ENCODE peak calls at places on chromosomes 16 and 17, in six cellular contexts. W is HCT116, S is stomach, F is SJSA1, G is K562, E is esophagus squamous epithelium. D is an unnamed sample. For H3K27me3 and H3K4me1, the result is how much of the 10 kb centered on the place peaks cover.

GRCh38 chr17:45019177-45019711 is 32.2 kb downstream of the DCAKD start:
- DNase-seq in W (no peak), S (peak), F (peak), G (peak), E (no peak), D (no peak)

GRCh38 chr17:68701046-68701445 is 99.9 kb upstream of the FAM20A start:
- DNase-seq in W (no peak), S (no peak), F (no peak), G (no peak), E (no peak), D (no peak)

GRCh38 chr17:37770631-37771518 is 26.0 kb upstream of the HNF1B start:
- DNase-seq in W (peak), S (peak), F (peak), G (peak), E (no peak), D (peak)

GRCh38 chr17:65058615-65059014 is 2.1 kb upstream of the GNA13 start:
- DNase-seq in W (no peak), S (peak), F (no peak), G (no peak), E (no peak), D (peak)

GRCh38 chr16:87802670-87803069 is 36.9 kb upstream of the KLHDC4 start:
- DNase-seq in W (no peak), S (no peak), F (no peak), G (no peak), E (no peak), D (no peak)

GRCh38 chr17:77228224-77229215 is 87.8 kb downstream of the SEC14L1 start:
- DNase-seq in W (no peak), S (no peak), F (no peak), G (no peak), E (no peak), D (no peak)

GRCh38 chr17:75020331-75021110 is 8.1 kb downstream of the MRPL58 start:
- DNase-seq in W (no peak), S (no peak), F (no peak), G (no peak), E (no peak), D (no peak)

GRCh38 chr16:87043273-87044030 is 273.7 kb downstream of the C16orf95 start:
- DNase-seq in W (no peak), S (no peak), F (no peak), G (no peak), E (no peak), D (no peak)

GRCh38 chr17:48045270-48046001 is 2.7 kb upstream of the NFE2L1 start:
- DNase-seq in W (no peak), S (no peak), F (no peak), G (peak), E (no peak), D (peak)

GRCh38 chr16:87706278-87707000 is 59.3 kb downstream of the KLHDC4 start:
- DNase-seq in W (no peak), S (no peak), F (no peak), G (no peak), E (no peak), D (no peak)

GRCh38 chr16:1299012-1299867 is 10.2 kb upstream of the UBE2I start:
- DNase-seq in W (no peak), S (peak), F (no peak), G (peak), E (no peak), D (no peak)

GRCh38 chr16:31072540-31073072 is 1.4 kb downstream of the ZNF668 start:
- DNase-seq in W (no peak), S (no peak), F (no peak), G (peak), E (no peak), D (peak)

GRCh38 chr16:80103463-80103862 is 437.3 kb upstream of the DYNLRB2 start:
- DNase-seq in W (no peak), S (no peak), F (no peak), G (no peak), E (no peak), D (peak)

GRCh38 chr17:68184816-68185436 is 62.9 kb upstream of the AMZ2 start:
- DNase-seq in W (no peak), S (no peak), F (no peak), G (no peak), E (no peak), D (no peak)

GRCh38 chr17:50830994-50831393 is 4.4 kb upstream of the WFIKKN2 start:
- DNase-seq in W (no peak), S (no peak), F (no peak), G (no peak), E (no peak), D (no peak)

GRCh38 chr17:29711588-29712385 is 89.1 kb upstream of the CORO6 start:
- DNase-seq in W (no peak), S (no peak), F (no peak), G (no peak), E (no peak), D (no peak)

GRCh38 chr17:46764709-46765401 is 53.6 kb downstream of the WNT3 start:
- DNase-seq in W (no peak), S (peak), F (peak), G (peak), E (no peak), D (peak)

GRCh38 chr16:85562102-85562786 is 50.9 kb upstream of the GSE1 start:
- DNase-seq in W (no peak), S (no peak), F (no peak), G (no peak), E (no peak), D (no peak)

GRCh38 chr17:68035131-68035522 is 408 bp upstream of the KPNA2 start:
- DNase-seq in W (no peak), S (peak), F (no peak), G (no peak), E (peak), D (no peak)

GRCh38 chr17:74742153-74742515 is 5.1 kb downstream of the RAB37 start:
- DNase-seq in W (no peak), S (no peak), F (peak), G (no peak), E (no peak), D (no peak)

GRCh38 chr17:38637951-38638350 is 32.2 kb upstream of the SRCIN1 start:
- DNase-seq in W (no peak), S (no peak), F (no peak), G (no peak), E (no peak), D (no peak)

GRCh38 chr17:7262192-7263070 is at the start of gene CLDN7:
- DNase-seq in W (peak), S (peak), F (no peak), G (no peak), E (no peak), D (no peak)

GRCh38 chr17:7263071-7263800 is 958 bp upstream of the CLDN7 start:
- DNase-seq in W (peak), S (no peak), F (no peak), G (peak), E (no peak), D (no peak)

GRCh38 chr17:7260151-7260550 is 2.1 kb downstream of the CLDN7 start:
- DNase-seq in W (no peak), S (no peak), F (no peak), G (no peak), E (no peak), D (no peak)

GRCh38 chr17:7260601-7261376 is 1.5 kb downstream of the CLDN7 start:
- DNase-seq in W (no peak), S (peak), F (no peak), G (no peak), E (no peak), D (no peak)

GRCh38 chr17:7261377-7262191 is 694 bp downstream of the CLDN7 start:
- DNase-seq in W (no peak), S (no peak), F (no peak), G (no peak), E (no peak), D (no peak)
- H3K27ac ChIP-seq in W (peak), S (peak), F (no peak), G (no peak), E (peak), D (peak)

GRCh38 chr16:27441276-27441675 is 39.3 kb downstream of the IL21R start:
- DNase-seq in W (no peak), S (no peak), F (no peak), G (no peak), E (no peak), D (no peak)
- H3K27me3 ChIP-seq in W (under half), S (under half), F (under half), G (under half), E (under half), D (under half)

DNA sequence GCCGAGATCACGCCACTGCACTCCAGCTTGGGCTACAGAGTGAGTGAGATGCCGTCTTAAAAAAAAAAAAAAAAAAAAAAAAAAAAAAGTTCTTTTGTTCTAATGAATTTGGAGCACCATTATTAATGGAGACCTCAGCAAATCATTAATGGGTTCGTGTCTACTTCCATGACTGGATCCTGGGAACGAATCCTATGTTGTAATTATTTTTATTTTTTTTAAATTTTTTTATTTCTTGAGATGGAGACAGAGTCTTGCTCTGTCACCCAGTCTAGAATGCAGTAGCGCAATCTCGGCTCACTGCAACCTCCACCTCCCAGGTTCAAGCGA is 30.7 kb downstream of the SPOP start:
- DNase-seq in W (no peak), S (no peak), F (no peak), G (no peak), E (no peak), D (no peak)
- H3K4me1 ChIP-seq in W (under half), S (under half), F (under half), G (under half), E (under half), D (under half)

DNA sequence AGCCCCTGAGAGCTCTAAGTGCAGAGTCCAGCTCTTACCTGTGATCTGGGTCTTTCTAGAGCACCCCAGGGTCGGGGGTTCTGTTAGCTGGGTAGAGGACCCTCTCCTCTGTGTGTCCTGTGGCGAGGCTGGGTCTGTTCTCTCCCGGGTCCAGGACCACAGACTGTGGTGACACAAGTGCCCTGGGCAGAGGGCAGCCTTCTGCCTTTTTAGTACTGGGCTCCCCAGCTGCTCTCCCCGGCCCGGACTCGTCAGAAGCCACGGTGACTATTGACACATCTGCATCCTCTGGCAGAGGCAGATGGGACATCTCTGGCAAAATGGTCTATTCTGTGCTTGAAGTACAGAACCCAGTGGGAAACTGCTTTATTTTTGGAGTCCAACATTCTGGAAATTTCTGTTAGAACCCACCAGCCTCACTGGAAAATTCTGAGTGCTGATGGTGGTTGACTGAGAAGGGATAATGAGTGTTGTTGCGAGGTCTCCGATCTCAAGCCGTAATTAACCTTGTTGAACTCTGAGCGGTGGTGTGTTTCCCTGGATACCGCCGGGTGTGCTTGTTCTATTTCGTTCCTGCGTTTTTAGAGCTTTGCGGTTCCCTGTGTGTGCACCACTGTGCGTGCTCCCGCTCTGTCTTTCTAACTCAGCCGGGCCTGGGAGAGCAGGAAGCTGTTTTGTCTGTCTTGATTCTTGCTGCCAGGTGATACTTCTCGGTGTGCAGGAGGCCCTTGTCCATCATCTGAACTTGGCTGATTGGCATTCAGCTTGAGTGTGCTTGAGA is 26.0 kb upstream of the NUDT16L1 start:
- DNase-seq in W (no peak), S (no peak), F (no peak), G (no peak), E (no peak), D (no peak)
- H3K27ac ChIP-seq in W (no peak), S (no peak), F (no peak), G (no peak), E (no peak), D (no peak)

GRCh38 chr16:84278968-84279367 is 15.7 kb upstream of the WFDC1 start:
- DNase-seq in W (no peak), S (no peak), F (no peak), G (no peak), E (no peak), D (no peak)
- H3K27me3 ChIP-seq in W (under half), S (under half), F (under half), G (half or more), E (under half), D (under half)

GRCh38 chr16:55012793-55013192 is 82.1 kb downstream of the IRX5 start:
- DNase-seq in W (no peak), S (no peak), F (no peak), G (no peak), E (no peak), D (no peak)
- H3K4me1 ChIP-seq in W (under half), S (under half), F (under half), G (under half), E (under half), D (under half)

DNA sequence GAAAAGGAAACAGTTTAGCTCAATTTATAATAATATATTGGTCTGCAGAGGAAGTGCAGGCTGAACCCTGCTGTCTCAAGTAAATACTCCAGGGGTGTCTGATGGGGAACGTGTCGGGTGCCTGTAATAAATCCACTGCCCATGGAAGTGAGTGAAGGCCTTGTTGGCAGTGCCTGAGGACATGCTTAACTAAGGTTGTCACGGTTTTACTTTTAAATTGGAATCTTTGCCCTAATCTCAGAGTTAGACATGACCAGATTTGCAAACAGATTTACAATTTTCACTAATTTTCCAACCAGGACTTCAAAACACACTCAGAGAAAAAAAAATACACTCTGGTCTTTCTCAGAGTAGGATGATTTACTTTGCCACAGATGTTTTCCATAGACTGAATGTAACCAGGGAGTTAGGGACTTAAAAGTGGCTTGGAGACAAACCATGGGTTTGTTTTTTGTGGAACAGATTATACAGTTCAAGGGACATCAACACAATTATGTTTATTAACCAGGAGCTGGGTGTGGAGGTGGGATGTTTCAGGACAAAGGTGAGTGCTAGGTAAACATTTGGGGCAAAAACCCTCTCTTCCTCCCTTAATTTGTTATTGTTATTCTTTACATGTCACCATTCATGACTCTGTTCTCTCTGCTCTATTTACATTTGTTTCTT is 144.5 kb downstream of the FTO start:
- DNase-seq in W (no peak), S (no peak), F (no peak), G (no peak), E (no peak), D (no peak)
- H3K27ac ChIP-seq in W (no peak), S (no peak), F (no peak), G (no peak), E (no peak), D (no peak)